ENCODE peak calls at places on chromosomes 12 and 14, in eight cellular contexts. One of them, this sample, is unnamed. For H3K9me3, the result is how much of the 10 kb centered on the place peaks cover.

GRCh38 chr12:11431486-11431885 is 36.1 kb upstream of the PRB2 start:
- DNase-seq in OCI-LY7: no peak
- DNase-seq in CD8-positive, alpha-beta T cell: no peak
- DNase-seq in SJCRH30: no peak
- DNase-seq in colonic mucosa: no peak
- DNase-seq in PC-3: no peak
- DNase-seq in Karpas-422: no peak
- DNase-seq in endothelial cell of umbilical vein: no peak
- DNase-seq in this sample: no peak

GRCh38 chr14:90676859-90677258 is 139.4 kb downstream of the TTC7B start:
- DNase-seq in OCI-LY7: no peak
- DNase-seq in CD8-positive, alpha-beta T cell: no peak
- DNase-seq in SJCRH30: no peak
- DNase-seq in colonic mucosa: no peak
- DNase-seq in PC-3: no peak
- DNase-seq in Karpas-422: no peak
- DNase-seq in endothelial cell of umbilical vein: peak
- DNase-seq in this sample: no peak

GRCh38 chr14:94367896-94368590 is 20.4 kb downstream of the SERPINA1 start:
- DNase-seq in OCI-LY7: no peak
- DNase-seq in CD8-positive, alpha-beta T cell: no peak
- DNase-seq in SJCRH30: no peak
- DNase-seq in colonic mucosa: no peak
- DNase-seq in PC-3: no peak
- DNase-seq in Karpas-422: no peak
- DNase-seq in endothelial cell of umbilical vein: no peak
- DNase-seq in this sample: no peak

GRCh38 chr12:14272954-14273910 is 92.2 kb upstream of the ATF7IP start:
- DNase-seq in OCI-LY7: peak
- DNase-seq in CD8-positive, alpha-beta T cell: no peak
- DNase-seq in SJCRH30: peak
- DNase-seq in colonic mucosa: no peak
- DNase-seq in PC-3: peak
- DNase-seq in Karpas-422: peak
- DNase-seq in endothelial cell of umbilical vein: no peak
- DNase-seq in this sample: no peak

GRCh38 chr12:131116437-131117117 is 162.9 kb downstream of the ADGRD1 start:
- DNase-seq in OCI-LY7: no peak
- DNase-seq in CD8-positive, alpha-beta T cell: no peak
- DNase-seq in SJCRH30: no peak
- DNase-seq in colonic mucosa: no peak
- DNase-seq in PC-3: peak
- DNase-seq in Karpas-422: no peak
- DNase-seq in endothelial cell of umbilical vein: no peak
- DNase-seq in this sample: no peak

GRCh38 chr14:66254066-66254465 is 232.1 kb upstream of the CCDC196 start:
- DNase-seq in OCI-LY7: no peak
- DNase-seq in CD8-positive, alpha-beta T cell: no peak
- DNase-seq in SJCRH30: no peak
- DNase-seq in colonic mucosa: no peak
- DNase-seq in PC-3: no peak
- DNase-seq in Karpas-422: no peak
- DNase-seq in endothelial cell of umbilical vein: no peak
- DNase-seq in this sample: no peak

GRCh38 chr12:71441350-71441748 is 1.8 kb downstream of the LGR5 start:
- DNase-seq in OCI-LY7: no peak
- DNase-seq in CD8-positive, alpha-beta T cell: no peak
- DNase-seq in SJCRH30: no peak
- DNase-seq in colonic mucosa: no peak
- DNase-seq in PC-3: no peak
- DNase-seq in Karpas-422: no peak
- DNase-seq in endothelial cell of umbilical vein: no peak
- DNase-seq in this sample: no peak

GRCh38 chr14:74658535-74659130 is 46.6 kb upstream of the LTBP2 start:
- DNase-seq in OCI-LY7: no peak
- DNase-seq in CD8-positive, alpha-beta T cell: no peak
- DNase-seq in SJCRH30: no peak
- DNase-seq in colonic mucosa: no peak
- DNase-seq in PC-3: peak
- DNase-seq in Karpas-422: no peak
- DNase-seq in endothelial cell of umbilical vein: peak
- DNase-seq in this sample: no peak

GRCh38 chr14:85487215-85487614 is 42.7 kb upstream of the FLRT2 start:
- DNase-seq in OCI-LY7: no peak
- DNase-seq in CD8-positive, alpha-beta T cell: no peak
- DNase-seq in SJCRH30: no peak
- DNase-seq in colonic mucosa: no peak
- DNase-seq in PC-3: no peak
- DNase-seq in Karpas-422: no peak
- DNase-seq in endothelial cell of umbilical vein: no peak
- DNase-seq in this sample: no peak

GRCh38 chr14:59103396-59103795 is 85.1 kb upstream of the DAAM1 start:
- DNase-seq in OCI-LY7: no peak
- DNase-seq in CD8-positive, alpha-beta T cell: no peak
- DNase-seq in SJCRH30: no peak
- DNase-seq in colonic mucosa: no peak
- DNase-seq in PC-3: no peak
- DNase-seq in Karpas-422: no peak
- DNase-seq in endothelial cell of umbilical vein: no peak
- DNase-seq in this sample: no peak

GRCh38 chr12:93347054-93347786 is 30.5 kb upstream of the NUDT4 start:
- DNase-seq in OCI-LY7: no peak
- DNase-seq in CD8-positive, alpha-beta T cell: no peak
- DNase-seq in SJCRH30: no peak
- DNase-seq in colonic mucosa: no peak
- DNase-seq in PC-3: no peak
- DNase-seq in Karpas-422: no peak
- DNase-seq in endothelial cell of umbilical vein: peak
- DNase-seq in this sample: no peak

GRCh38 chr12:64781374-64782029 is 22.3 kb upstream of the GNS start:
- DNase-seq in OCI-LY7: no peak
- DNase-seq in CD8-positive, alpha-beta T cell: no peak
- DNase-seq in SJCRH30: no peak
- DNase-seq in colonic mucosa: peak
- DNase-seq in PC-3: peak
- DNase-seq in Karpas-422: no peak
- DNase-seq in endothelial cell of umbilical vein: peak
- DNase-seq in this sample: no peak

GRCh38 chr12:5267603-5268423 is 164.1 kb upstream of the NTF3 start:
- DNase-seq in OCI-LY7: no peak
- DNase-seq in CD8-positive, alpha-beta T cell: no peak
- DNase-seq in SJCRH30: no peak
- DNase-seq in colonic mucosa: no peak
- DNase-seq in PC-3: no peak
- DNase-seq in Karpas-422: no peak
- DNase-seq in endothelial cell of umbilical vein: no peak
- DNase-seq in this sample: no peak

GRCh38 chr12:87344699-87345098 is 684.5 kb downstream of the C12orf50 start:
- DNase-seq in OCI-LY7: no peak
- DNase-seq in CD8-positive, alpha-beta T cell: no peak
- DNase-seq in SJCRH30: no peak
- DNase-seq in colonic mucosa: no peak
- DNase-seq in PC-3: peak
- DNase-seq in Karpas-422: no peak
- DNase-seq in endothelial cell of umbilical vein: no peak
- DNase-seq in this sample: no peak

GRCh38 chr12:119171266-119171665 is 7.5 kb upstream of the HSPB8 start:
- DNase-seq in OCI-LY7: no peak
- DNase-seq in CD8-positive, alpha-beta T cell: no peak
- DNase-seq in SJCRH30: no peak
- DNase-seq in colonic mucosa: no peak
- DNase-seq in PC-3: no peak
- DNase-seq in Karpas-422: no peak
- DNase-seq in endothelial cell of umbilical vein: no peak
- DNase-seq in this sample: no peak

GRCh38 chr12:104840262-104840661 is 117.8 kb downstream of the SLC41A2 start:
- DNase-seq in OCI-LY7: no peak
- DNase-seq in CD8-positive, alpha-beta T cell: no peak
- DNase-seq in SJCRH30: no peak
- DNase-seq in colonic mucosa: no peak
- DNase-seq in PC-3: no peak
- DNase-seq in Karpas-422: no peak
- DNase-seq in endothelial cell of umbilical vein: no peak
- DNase-seq in this sample: no peak

GRCh38 chr14:29580763-29581162 is 346.9 kb downstream of the PRKD1 start:
- DNase-seq in OCI-LY7: no peak
- DNase-seq in CD8-positive, alpha-beta T cell: no peak
- DNase-seq in SJCRH30: no peak
- DNase-seq in colonic mucosa: no peak
- DNase-seq in PC-3: no peak
- DNase-seq in Karpas-422: no peak
- DNase-seq in endothelial cell of umbilical vein: no peak
- DNase-seq in this sample: no peak

GRCh38 chr12:65100140-65100539 is 21.0 kb downstream of the WIF1 start:
- DNase-seq in OCI-LY7: no peak
- DNase-seq in CD8-positive, alpha-beta T cell: no peak
- DNase-seq in SJCRH30: no peak
- DNase-seq in colonic mucosa: no peak
- DNase-seq in PC-3: peak
- DNase-seq in Karpas-422: peak
- DNase-seq in endothelial cell of umbilical vein: no peak
- DNase-seq in this sample: no peak

GRCh38 chr12:126558219-126558618 is 1493.0 kb downstream of the AACS start:
- DNase-seq in OCI-LY7: no peak
- DNase-seq in CD8-positive, alpha-beta T cell: no peak
- DNase-seq in SJCRH30: no peak
- DNase-seq in colonic mucosa: no peak
- DNase-seq in PC-3: no peak
- DNase-seq in Karpas-422: no peak
- DNase-seq in endothelial cell of umbilical vein: no peak
- DNase-seq in this sample: no peak

GRCh38 chr14:102940729-102941362 is 18.4 kb downstream of the AMN start:
- DNase-seq in OCI-LY7: no peak
- DNase-seq in CD8-positive, alpha-beta T cell: no peak
- DNase-seq in SJCRH30: no peak
- DNase-seq in colonic mucosa: no peak
- DNase-seq in PC-3: no peak
- DNase-seq in Karpas-422: peak
- DNase-seq in endothelial cell of umbilical vein: no peak
- DNase-seq in this sample: no peak

GRCh38 chr14:102941419-102942011 is 19.1 kb downstream of the AMN start:
- DNase-seq in OCI-LY7: peak
- DNase-seq in CD8-positive, alpha-beta T cell: no peak
- DNase-seq in SJCRH30: no peak
- DNase-seq in colonic mucosa: no peak
- DNase-seq in PC-3: no peak
- DNase-seq in Karpas-422: peak
- DNase-seq in endothelial cell of umbilical vein: no peak
- DNase-seq in this sample: no peak

GRCh38 chr14:102943979-102944378 is 21.5 kb downstream of the AMN start:
- DNase-seq in OCI-LY7: no peak
- DNase-seq in CD8-positive, alpha-beta T cell: no peak
- DNase-seq in SJCRH30: no peak
- DNase-seq in colonic mucosa: no peak
- DNase-seq in PC-3: no peak
- DNase-seq in Karpas-422: no peak
- DNase-seq in endothelial cell of umbilical vein: no peak
- DNase-seq in this sample: no peak

GRCh38 chr14:102943454-102943853 is 21.0 kb downstream of the AMN start:
- DNase-seq in OCI-LY7: no peak
- DNase-seq in CD8-positive, alpha-beta T cell: no peak
- DNase-seq in SJCRH30: no peak
- DNase-seq in colonic mucosa: no peak
- DNase-seq in PC-3: no peak
- DNase-seq in Karpas-422: no peak
- DNase-seq in endothelial cell of umbilical vein: no peak
- DNase-seq in this sample: no peak

DNA sequence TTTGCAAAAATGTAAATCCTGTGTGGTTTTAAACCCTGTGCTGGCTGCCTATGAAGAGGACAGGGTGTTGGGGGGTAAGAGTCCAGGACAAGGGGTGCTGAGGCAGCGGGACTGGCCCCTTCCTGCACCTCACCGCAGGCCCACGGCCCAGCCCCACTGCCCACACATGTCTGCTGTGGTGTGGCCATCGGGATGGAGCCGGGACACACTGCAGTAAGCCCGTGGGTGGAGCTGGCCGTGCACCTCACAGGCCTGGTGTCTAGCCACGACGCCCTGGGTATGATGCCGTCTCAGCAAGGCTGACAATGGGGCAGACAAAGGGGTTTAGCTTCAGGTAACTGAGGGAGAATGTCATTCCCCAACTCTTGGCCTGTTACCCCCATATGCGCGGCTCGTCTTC is 19.6 kb downstream of the AMN start:
- DNase-seq in OCI-LY7: no peak
- DNase-seq in CD8-positive, alpha-beta T cell: no peak
- DNase-seq in SJCRH30: no peak
- DNase-seq in colonic mucosa: no peak
- DNase-seq in PC-3: no peak
- DNase-seq in Karpas-422: no peak
- DNase-seq in endothelial cell of umbilical vein: no peak
- DNase-seq in this sample: no peak
- H3K4me3 ChIP-seq in OCI-LY7: no peak
- H3K4me3 ChIP-seq in CD8-positive, alpha-beta T cell: no peak
- H3K4me3 ChIP-seq in SJCRH30: no peak
- H3K4me3 ChIP-seq in colonic mucosa: no peak
- H3K4me3 ChIP-seq in PC-3: no peak
- H3K4me3 ChIP-seq in Karpas-422: no peak
- H3K4me3 ChIP-seq in endothelial cell of umbilical vein: no peak
- H3K4me3 ChIP-seq in this sample: no peak

GRCh38 chr14:49953196-49953595 is 60.3 kb downstream of the ARF6 start:
- DNase-seq in OCI-LY7: no peak
- DNase-seq in CD8-positive, alpha-beta T cell: no peak
- DNase-seq in SJCRH30: no peak
- DNase-seq in colonic mucosa: no peak
- DNase-seq in PC-3: no peak
- DNase-seq in Karpas-422: no peak
- DNase-seq in endothelial cell of umbilical vein: no peak
- DNase-seq in this sample: no peak
- H3K27ac ChIP-seq in OCI-LY7: no peak
- H3K27ac ChIP-seq in CD8-positive, alpha-beta T cell: no peak
- H3K27ac ChIP-seq in SJCRH30: no peak
- H3K27ac ChIP-seq in colonic mucosa: peak
- H3K27ac ChIP-seq in PC-3: peak
- H3K27ac ChIP-seq in Karpas-422: no peak
- H3K27ac ChIP-seq in endothelial cell of umbilical vein: no peak
- H3K27ac ChIP-seq in this sample: no peak

GRCh38 chr12:34379142-34379541 is 356.8 kb downstream of the ALG10 start:
- DNase-seq in OCI-LY7: no peak
- DNase-seq in CD8-positive, alpha-beta T cell: no peak
- DNase-seq in SJCRH30: no peak
- DNase-seq in colonic mucosa: no peak
- DNase-seq in PC-3: no peak
- DNase-seq in Karpas-422: no peak
- DNase-seq in endothelial cell of umbilical vein: no peak
- DNase-seq in this sample: no peak
- H3K9me3 ChIP-seq in OCI-LY7: under half
- H3K9me3 ChIP-seq in CD8-positive, alpha-beta T cell: under half
- H3K9me3 ChIP-seq in SJCRH30: under half
- H3K9me3 ChIP-seq in colonic mucosa: under half
- H3K9me3 ChIP-seq in PC-3: under half
- H3K9me3 ChIP-seq in Karpas-422: under half
- H3K9me3 ChIP-seq in endothelial cell of umbilical vein: under half
- H3K9me3 ChIP-seq in this sample: half or more

GRCh38 chr12:90618606-90619005 is 336.4 kb downstream of the CCER1 start:
- DNase-seq in OCI-LY7: no peak
- DNase-seq in CD8-positive, alpha-beta T cell: no peak
- DNase-seq in SJCRH30: no peak
- DNase-seq in colonic mucosa: no peak
- DNase-seq in PC-3: peak
- DNase-seq in Karpas-422: no peak
- DNase-seq in endothelial cell of umbilical vein: peak
- DNase-seq in this sample: no peak
- H3K4me3 ChIP-seq in OCI-LY7: no peak
- H3K4me3 ChIP-seq in CD8-positive, alpha-beta T cell: no peak
- H3K4me3 ChIP-seq in SJCRH30: no peak
- H3K4me3 ChIP-seq in colonic mucosa: no peak
- H3K4me3 ChIP-seq in PC-3: no peak
- H3K4me3 ChIP-seq in Karpas-422: no peak
- H3K4me3 ChIP-seq in endothelial cell of umbilical vein: no peak
- H3K4me3 ChIP-seq in this sample: no peak

GRCh38 chr14:69719501-69719951 is 47.4 kb upstream of the SRSF5 start:
- DNase-seq in OCI-LY7: no peak
- DNase-seq in CD8-positive, alpha-beta T cell: no peak
- DNase-seq in SJCRH30: peak
- DNase-seq in colonic mucosa: no peak
- DNase-seq in PC-3: no peak
- DNase-seq in Karpas-422: no peak
- DNase-seq in endothelial cell of umbilical vein: peak
- DNase-seq in this sample: no peak
- H3K27ac ChIP-seq in OCI-LY7: no peak
- H3K27ac ChIP-seq in CD8-positive, alpha-beta T cell: no peak
- H3K27ac ChIP-seq in SJCRH30: peak
- H3K27ac ChIP-seq in colonic mucosa: peak
- H3K27ac ChIP-seq in PC-3: no peak
- H3K27ac ChIP-seq in Karpas-422: no peak
- H3K27ac ChIP-seq in endothelial cell of umbilical vein: peak
- H3K27ac ChIP-seq in this sample: no peak

This sample was measured in naive thymus-derived CD4-positive, alpha-beta T cell.